ENCODE peak calls at places on chromosomes 12 and 14, in nine cellular contexts. F is naive thymus-derived CD8-positive, alpha-beta T cell; K is epithelial cell of esophagus; R is NT2/D1; B is hypothalamus; X is ELR; V is GM04503; H is EL; J is putamen. L is an unnamed sample.

GRCh38 chr14:89473979-89474378 is 56.9 kb upstream of the FOXN3 start:
- DNase-seq in K (peak; percentile 8), V (peak; percentile 5), X (peak; percentile 51), R (no peak), H (peak; percentile 58), J (no peak), F (no peak), B (no peak), L (no peak)

GRCh38 chr14:37650356-37651037 is 55.1 kb downstream of the TTC6 start:
- DNase-seq in J (no peak), X (no peak), R (no peak), K (peak; percentile 17), H (no peak), F (no peak), B (no peak), V (no peak), L (no peak)

GRCh38 chr12:110641512-110641911 is 27.6 kb downstream of the TCTN1 start:
- DNase-seq in V (no peak), K (no peak), X (no peak), H (no peak), B (no peak), R (no peak), F (no peak), J (no peak), L (no peak)

GRCh38 chr12:93974252-93974651 is 174.1 kb upstream of the PLXNC1 start:
- DNase-seq in B (no peak), R (no peak), J (peak; percentile 60), H (no peak), F (no peak), K (no peak), V (no peak), X (no peak), L (no peak)

GRCh38 chr12:94025730-94026129 is 122.6 kb upstream of the PLXNC1 start:
- DNase-seq in F (no peak), B (no peak), V (no peak), H (no peak), J (no peak), X (no peak), R (no peak), K (no peak), L (no peak)

GRCh38 chr12:124847113-124847512 is 16.6 kb downstream of the SCARB1 start:
- DNase-seq in B (no peak), H (no peak), F (no peak), J (no peak), K (no peak), R (no peak), V (no peak), X (no peak), L (no peak)

GRCh38 chr12:79938843-79939242 is 3.9 kb upstream of the PPP1R12A start:
- DNase-seq in B (no peak), R (no peak), F (no peak), X (no peak), K (no peak), J (no peak), V (no peak), H (no peak), L (no peak)

GRCh38 chr14:72104011-72104613 is 171.9 kb downstream of the RGS6 start:
- DNase-seq in H (peak; percentile 11), V (no peak), F (peak; percentile 9), X (peak; percentile 40), J (no peak), B (no peak), K (peak; percentile 4), R (peak; percentile 9), L (no peak)

GRCh38 chr12:109295764-109296425 is 13.2 kb downstream of the FOXN4 start:
- DNase-seq in R (no peak), V (no peak), F (no peak), K (no peak), J (no peak), X (no peak), B (no peak), H (no peak), L (no peak)

GRCh38 chr12:42968426-42968825 is 378.9 kb upstream of the PRICKLE1 start:
- DNase-seq in J (no peak), X (peak; percentile 40), K (no peak), V (no peak), R (no peak), F (no peak), H (no peak), B (no peak), L (no peak)

GRCh38 chr14:67395876-67396189 is 16.1 kb downstream of the PLEK2 start:
- DNase-seq in B (no peak), H (peak; percentile 37), X (peak; percentile 63), J (no peak), R (no peak), F (no peak), V (no peak), K (no peak), L (no peak)